ENCODE peak calls at places on chromosomes 11 and 22, in four cellular contexts. Q is K562, N is HepG2, D is GM12878. T is an unnamed sample.

GRCh38 chr11:19557720-19558140 is 154.9 kb upstream of the NAV2 start:
- DNase-seq in N (peak; percentile 61), D (no peak), Q (peak; percentile 57), T (peak; percentile 93)

GRCh38 chr22:19062139-19062789 is 59.9 kb downstream of the DGCR2 start:
- DNase-seq in D (no peak), N (no peak), Q (no peak), T (no peak)

GRCh38 chr11:128714881-128715280 is 21.0 kb downstream of the FLI1 start:
- DNase-seq in Q (no peak), D (no peak), N (no peak), T (no peak)

GRCh38 chr11:44611088-44611487 is 45.6 kb downstream of the CD82 start:
- DNase-seq in N (no peak), D (no peak), Q (no peak), T (no peak)

GRCh38 chr22:18979957-18980356 is 43.9 kb upstream of the PRODH start:
- DNase-seq in D (no peak), N (peak; percentile 27), Q (no peak), T (no peak)

GRCh38 chr11:75771646-75772410 is 3.2 kb downstream of the DGAT2 start:
- DNase-seq in N (no peak), D (no peak), Q (no peak), T (no peak)

GRCh38 chr11:93939084-93939780 is 81.9 kb upstream of the HEPHL1 start:
- DNase-seq in D (no peak), N (no peak), Q (no peak), T (no peak)

GRCh38 chr11:68380786-68381622 is 68.6 kb downstream of the LRP5 start:
- DNase-seq in D (no peak), Q (no peak), N (no peak), T (no peak)

GRCh38 chr11:112166561-112166960 is 611 bp upstream of the TEX12 start:
- DNase-seq in D (no peak), N (peak; percentile 51), Q (no peak), T (no peak)

GRCh38 chr11:46293066-46293465 is 15.6 kb downstream of the CREB3L1 start:
- DNase-seq in D (no peak), N (no peak), Q (no peak), T (no peak)

GRCh38 chr11:1557904-1558831 is 13.9 kb downstream of the DUSP8 start:
- DNase-seq in Q (no peak), N (no peak), D (no peak), T (no peak)

GRCh38 chr11:35165416-35166368 is 26.7 kb downstream of the CD44 start:
- DNase-seq in Q (no peak), N (no peak), D (peak; percentile 99), T (no peak)

GRCh38 chr11:5550440-5551095 is 2.2 kb upstream of the OR52H1 start:
- DNase-seq in D (peak; percentile 8), N (no peak), Q (no peak), T (no peak)

GRCh38 chr11:88631497-88631896 is 294.0 kb upstream of the CTSC start:
- DNase-seq in D (no peak), Q (no peak), N (no peak), T (no peak)

GRCh38 chr11:111718436-111719325 is 47.5 kb downstream of the PPP2R1B start:
- DNase-seq in Q (no peak), D (no peak), N (peak; percentile 30), T (no peak)

GRCh38 chr11:69500285-69501120 is 19.0 kb downstream of the LINC01488 start:
- DNase-seq in D (no peak), Q (no peak), N (no peak), T (no peak)

GRCh38 chr22:37609240-37610152 is 862 bp downstream of the GGA1 start:
- DNase-seq in N (no peak), D (no peak), Q (peak; percentile 67), T (no peak)

GRCh38 chr22:30523646-30524489 is 18.4 kb upstream of the SEC14L4 start:
- DNase-seq in D (no peak), N (no peak), Q (no peak), T (no peak)

GRCh38 chr11:114832532-114833125 is 154.3 kb downstream of the NXPE2 start:
- DNase-seq in N (no peak), Q (no peak), D (no peak), T (no peak)

GRCh38 chr11:9138133-9138453 is 46.7 kb upstream of the SCUBE2 start:
- DNase-seq in N (no peak), D (no peak), Q (no peak), T (no peak)

DNA sequence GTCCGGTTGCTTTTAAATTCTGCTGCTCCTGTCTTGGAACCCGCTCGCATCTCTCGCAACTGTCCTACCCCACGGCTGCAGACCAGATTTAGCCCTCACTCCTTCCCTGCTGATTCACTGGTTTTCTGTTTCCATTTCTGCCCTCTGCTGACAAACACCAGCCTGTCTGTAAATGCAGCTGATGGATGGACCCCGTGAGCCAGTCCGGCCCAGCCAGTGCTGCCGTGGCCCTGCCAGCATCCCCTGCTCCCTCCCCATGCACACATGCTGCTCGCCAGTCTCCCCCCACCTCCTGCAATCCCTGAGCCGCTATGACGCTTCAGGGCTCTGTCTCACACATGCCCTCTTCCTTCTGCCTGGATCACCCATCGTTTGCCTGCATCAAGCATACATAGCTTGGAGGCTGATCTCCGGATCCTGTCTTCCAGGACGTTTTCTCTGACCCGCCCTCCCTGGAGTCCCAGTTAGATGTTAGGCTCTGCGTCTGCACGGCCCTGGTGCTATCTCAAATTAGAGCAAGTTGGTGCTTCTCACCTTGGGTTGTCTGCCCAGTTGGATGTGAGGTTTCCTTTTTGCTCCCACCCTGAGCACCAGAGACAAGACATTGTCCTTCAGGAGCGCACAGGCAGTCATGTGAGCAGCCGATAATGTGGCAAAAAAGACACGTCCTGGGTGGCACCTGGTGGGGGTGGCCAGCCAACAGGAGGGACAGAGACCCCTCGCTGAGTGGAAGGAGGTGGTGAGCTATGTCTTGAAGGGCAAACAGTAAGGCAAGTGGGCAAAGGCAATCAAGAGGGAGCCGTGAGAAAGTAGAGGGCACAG is 4.3 kb upstream of the ACR start:
- DNase-seq in D (no peak), N (no peak), Q (no peak), T (peak; percentile 9)
- TF ChIP-seq ATF2 in D (no peak), N (no peak), Q (no peak), T (no peak)

GRCh38 chr22:23751441-23751996 is 607 bp upstream of the ZNF70 start:
- DNase-seq in D (no peak), Q (peak; percentile 30), N (no peak), T (peak; percentile 51)
- TF ChIP-seq ATF3 in D (no peak), Q (no peak), N (no peak), T (no peak)

GRCh38 chr11:13956988-13957387 is 5.5 kb upstream of the SPON1 start:
- DNase-seq in N (no peak), D (no peak), Q (no peak), T (no peak)

GRCh38 chr11:13958596-13958995 is 3.9 kb upstream of the SPON1 start:
- DNase-seq in D (no peak), Q (no peak), N (no peak), T (no peak)

GRCh38 chr11:13959001-13959400 is 3.5 kb upstream of the SPON1 start:
- DNase-seq in N (no peak), D (no peak), Q (no peak), T (no peak)

GRCh38 chr11:13954591-13954990 is 7.9 kb upstream of the SPON1 start:
- DNase-seq in D (no peak), N (no peak), Q (no peak), T (no peak)

DNA sequence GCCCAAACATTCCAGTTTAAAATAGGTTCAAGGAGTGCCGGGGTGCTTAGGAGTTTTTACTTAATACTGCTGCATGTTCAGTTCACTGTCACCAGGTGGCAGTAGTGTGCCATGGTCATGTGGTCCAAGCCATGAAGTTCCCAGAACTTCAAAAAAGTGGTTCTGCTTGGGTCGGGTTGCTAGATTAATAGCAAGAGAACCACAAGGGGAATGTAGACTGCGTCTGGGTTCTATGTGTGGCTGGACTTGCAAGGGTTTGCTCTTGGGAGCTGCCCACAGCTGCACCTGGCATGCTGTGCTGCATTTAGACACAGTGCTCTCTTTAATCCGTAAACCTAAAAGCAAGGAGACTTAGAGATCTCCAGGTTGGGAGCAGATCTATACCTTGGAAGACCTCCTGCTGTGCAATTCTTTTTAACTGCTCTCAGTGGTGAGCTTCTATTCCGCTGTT is 6.5 kb upstream of the SPON1 start:
- DNase-seq in Q (peak; percentile 40), D (no peak), N (peak; percentile 58), T (peak; percentile 52)
- TF ChIP-seq ETV6 in Q (no peak), D (no peak), N (no peak), T (peak; percentile 40)

DNA sequence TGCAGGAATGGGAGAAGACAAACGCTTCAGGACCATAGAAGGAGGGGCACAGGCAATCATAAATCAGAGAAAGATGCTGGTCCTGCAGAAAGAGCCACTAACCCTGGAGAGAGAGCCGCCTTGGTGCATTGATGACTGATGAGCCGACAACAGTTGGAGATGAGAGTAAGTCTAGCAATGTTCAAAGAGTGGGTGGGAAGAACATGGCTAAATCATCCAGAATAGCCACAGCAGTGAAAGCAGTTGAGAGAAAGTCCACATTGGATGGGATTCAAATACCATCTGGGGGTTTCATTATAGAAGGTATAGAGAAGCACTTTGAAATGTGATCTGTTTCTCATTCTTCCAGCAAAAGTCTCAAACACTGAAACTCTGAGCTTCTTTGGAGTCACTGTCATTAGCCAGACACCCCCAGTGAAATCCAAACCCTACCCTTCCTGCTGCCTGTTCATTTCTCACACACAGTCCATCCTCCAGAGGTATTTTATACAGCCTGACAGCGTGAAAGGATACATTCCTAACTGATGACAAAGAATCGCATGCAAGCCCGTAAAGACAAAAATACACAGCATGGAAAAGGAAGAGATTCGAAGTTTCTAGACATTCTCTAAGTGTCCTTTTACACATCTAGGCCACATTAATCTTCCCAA is 303.1 kb upstream of the MPPED2 start:
- DNase-seq in D (no peak), Q (no peak), N (no peak), T (no peak)
- TF ChIP-seq ATF2 in D (no peak), Q (no peak), N (no peak), T (no peak)

GRCh38 chr11:78438298-78438975 is 20.8 kb upstream of the GAB2 start:
- DNase-seq in D (no peak), Q (no peak), N (no peak), T (no peak)
- TF ChIP-seq ATF3 in D (no peak), Q (no peak), N (no peak), T (no peak)

GRCh38 chr22:47446331-47446730 is 683.9 kb downstream of the TBC1D22A start:
- DNase-seq in D (no peak), N (no peak), Q (no peak), T (no peak)
- TF ChIP-seq ETV6 in D (no peak), N (no peak), Q (no peak), T (no peak)

GRCh38 chr11:17827006-17827405 is 92.4 kb downstream of the KCNC1 start:
- DNase-seq in N (peak; percentile 7), Q (no peak), D (no peak), T (no peak)

GRCh38 chr11:17822021-17822781 is 87.6 kb downstream of the KCNC1 start:
- DNase-seq in D (no peak), N (no peak), Q (no peak), T (no peak)
- TF ChIP-seq ATF2 in D (no peak), N (no peak), Q (no peak), T (no peak)